ENCODE peak calls at places on chromosomes 4 and X, in ten cellular contexts. C is HFF-Myc; I is fibroblast of lung; X is endothelial cell; Q is AG09309; M is CD4-positive, alpha-beta T cell; N is MCF 10A; E is nephron progenitor cell; O is left ventricle myocardium inferior; K is hepatocyte. S is an unnamed sample.

GRCh38 chr4:82401600-82401999 is 27.8 kb upstream of the HNRNPD start:
- DNase-seq in N (peak), C (no peak), E (no peak), M (no peak), I (no peak), K (no peak), Q (no peak), O (no peak), X (no peak), S (no peak)

GRCh38 chrX:336227-336626 is 17.6 kb upstream of the GTPBP6 start:
- DNase-seq in Q (no peak), M (no peak), K (no peak), I (no peak), C (no peak), X (no peak), E (no peak), O (no peak), N (no peak), S (no peak)

GRCh38 chr4:70838972-70839536 is 636 bp downstream of the GRSF1 start:
- DNase-seq in C (no peak), I (peak), N (peak), Q (no peak), M (peak), X (peak), K (peak), O (peak), E (peak), S (no peak)

GRCh38 chr4:8607603-8608481 is 15.3 kb downstream of the CPZ start:
- DNase-seq in Q (no peak), K (peak), I (no peak), N (no peak), E (peak), X (peak), M (peak), O (no peak), C (no peak), S (no peak)

GRCh38 chrX:74535633-74536141 is 78.7 kb downstream of the RLIM start:
- DNase-seq in Q (no peak), I (peak), C (no peak), M (no peak), X (peak), K (peak), E (peak), N (peak), O (peak), S (no peak)

GRCh38 chr4:79827283-79827682 is 245.7 kb downstream of the ANTXR2 start:
- DNase-seq in I (no peak), O (no peak), C (no peak), Q (no peak), X (no peak), N (no peak), M (no peak), K (no peak), E (no peak), S (no peak)

GRCh38 chrX:138917781-138918180 is 206.3 kb upstream of the FGF13 start:
- DNase-seq in N (peak), K (no peak), Q (peak), O (no peak), M (no peak), X (no peak), E (no peak), C (no peak), I (peak), S (peak)

GRCh38 chr4:164212134-164212533 is 541.8 kb upstream of the SMIM31 start:
- DNase-seq in C (no peak), E (no peak), M (no peak), O (no peak), N (peak), Q (no peak), X (no peak), K (no peak), I (peak), S (no peak)

GRCh38 chrX:111114806-111115205 is 18.8 kb downstream of the PAK3 start:
- DNase-seq in X (no peak), O (no peak), I (no peak), M (no peak), K (no peak), Q (no peak), E (no peak), C (no peak), N (no peak), S (no peak)

GRCh38 chr4:7390906-7391636 is 43.7 kb downstream of the PSAPL1 start:
- DNase-seq in M (no peak), O (no peak), E (no peak), C (no peak), X (peak), Q (no peak), N (no peak), K (no peak), I (no peak), S (no peak)

GRCh38 chr4:22003878-22004277 is 55.3 kb upstream of the KCNIP4 start:
- DNase-seq in M (no peak), K (no peak), Q (no peak), C (no peak), I (no peak), X (no peak), E (peak), N (peak), O (no peak), S (no peak)

GRCh38 chr4:176584031-176584430 is 208.7 kb downstream of the VEGFC start:
- DNase-seq in I (peak), Q (no peak), E (no peak), O (no peak), C (no peak), K (no peak), N (no peak), M (no peak), X (no peak), S (no peak)

GRCh38 chr4:4912155-4912554 is 52.7 kb downstream of the MSX1 start:
- DNase-seq in E (no peak), K (no peak), X (no peak), I (no peak), C (no peak), M (no peak), N (no peak), O (no peak), Q (no peak), S (no peak)

GRCh38 chr4:78661923-78662521 is 110.5 kb downstream of the ANXA3 start:
- DNase-seq in E (no peak), C (no peak), X (no peak), M (no peak), Q (peak), O (no peak), N (peak), I (no peak), K (peak), S (no peak)

GRCh38 chr4:82678046-82678445 is 116.3 kb upstream of the TMEM150C start:
- DNase-seq in K (no peak), X (no peak), E (no peak), N (no peak), I (no peak), M (no peak), C (no peak), O (no peak), Q (peak), S (no peak)

GRCh38 chr4:44869222-44869882 is 143.0 kb upstream of the GNPDA2 start:
- DNase-seq in C (no peak), Q (no peak), O (no peak), E (no peak), I (no peak), N (peak), K (no peak), M (no peak), X (no peak), S (no peak)

GRCh38 chrX:47645530-47645929 is 4.8 kb downstream of the ELK1 start:
- DNase-seq in X (no peak), K (no peak), O (no peak), Q (no peak), M (no peak), N (peak), I (no peak), E (no peak), C (no peak), S (no peak)

GRCh38 chr4:87848622-87849351 is 16.0 kb downstream of the MEPE start:
- DNase-seq in E (peak), Q (peak), M (peak), O (peak), N (peak), K (peak), I (peak), C (peak), X (peak), S (peak)

GRCh38 chr4:56464581-56464980 is 2.8 kb upstream of the SRP72 start:
- DNase-seq in N (no peak), K (no peak), Q (no peak), C (no peak), X (no peak), O (no peak), E (no peak), I (no peak), M (no peak), S (no peak)

GRCh38 chrX:51614353-51614752 is 4.4 kb downstream of the CENPVL3 start:
- DNase-seq in I (peak), C (no peak), K (peak), X (no peak), E (no peak), O (no peak), Q (peak), N (peak), M (no peak), S (no peak)

GRCh38 chrX:69503835-69504625 is at the start of gene NALF2:
- DNase-seq in E (peak), C (no peak), I (peak), M (no peak), X (peak), O (peak), N (peak), Q (no peak), K (peak), S (no peak)

GRCh38 chrX:39910651-39911050 is 187.1 kb downstream of the BCOR start:
- DNase-seq in N (no peak), X (no peak), Q (no peak), E (no peak), K (no peak), O (no peak), I (no peak), M (no peak), C (no peak), S (no peak)

GRCh38 chr4:110211007-110211769 is 12.8 kb upstream of the ELOVL6 start:
- DNase-seq in E (no peak), M (peak), K (peak), N (peak), I (peak), Q (no peak), X (no peak), C (no peak), O (no peak), S (no peak)

GRCh38 chr4:70976251-70976650 is 17.2 kb upstream of the DCK start:
- DNase-seq in Q (no peak), X (no peak), M (no peak), C (no peak), E (no peak), K (no peak), N (no peak), O (no peak), I (no peak), S (no peak)

GRCh38 chrX:57528670-57529255 is 63.0 kb upstream of the ZXDB start:
- DNase-seq in C (no peak), Q (no peak), X (peak), I (no peak), N (peak), M (peak), O (no peak), K (peak), E (no peak), S (no peak)

GRCh38 chr4:24472514-24473308 is 111.6 kb downstream of the DHX15 start:
- DNase-seq in X (peak), Q (no peak), M (peak), C (no peak), O (peak), K (peak), N (peak), E (peak), I (peak), S (peak)

GRCh38 chr4:2962099-2962455 is 1.1 kb downstream of the NOP14 start:
- DNase-seq in O (no peak), N (peak), E (peak), M (no peak), C (no peak), I (no peak), Q (no peak), X (no peak), K (no peak), S (no peak)

GRCh38 chr4:68451246-68452211 is 4.3 kb downstream of the TMPRSS11E start:
- DNase-seq in C (no peak), M (no peak), I (peak), E (no peak), O (no peak), Q (no peak), N (peak), K (peak), X (no peak), S (no peak)

GRCh38 chr4:37995299-37995821 is 35.2 kb downstream of the PTTG2 start:
- DNase-seq in K (no peak), Q (no peak), E (no peak), I (no peak), X (no peak), M (no peak), C (no peak), N (no peak), O (no peak), S (no peak)

GRCh38 chrX:17022205-17022604 is 75.7 kb downstream of the REPS2 start:
- DNase-seq in E (no peak), M (no peak), K (peak), X (no peak), Q (peak), N (peak), O (no peak), C (peak), I (peak), S (peak)

GRCh38 chr4:98148856-98149255 is 5.6 kb upstream of the STPG2 start:
- DNase-seq in Q (no peak), X (no peak), I (no peak), N (peak), E (no peak), M (no peak), C (no peak), O (no peak), K (no peak), S (no peak)

GRCh38 chrX:134095366-134095765 is 110.0 kb upstream of the GPC3 start:
- DNase-seq in O (no peak), N (no peak), E (no peak), C (no peak), K (no peak), Q (no peak), X (no peak), I (no peak), M (no peak), S (no peak)

GRCh38 chrX:55640854-55641253 is 17.7 kb downstream of the FOXR2 start:
- DNase-seq in O (no peak), C (no peak), N (no peak), X (no peak), E (no peak), I (no peak), K (no peak), M (no peak), Q (no peak), S (no peak)

GRCh38 chrX:103253608-103254007 is 1.3 kb downstream of the TCEAL8 start:
- DNase-seq in X (peak), K (no peak), E (no peak), Q (no peak), C (no peak), I (peak), N (no peak), M (no peak), O (no peak), S (no peak)

GRCh38 chrX:139929876-139930275 is 3.0 kb downstream of the ATP11C start:
- DNase-seq in O (no peak), M (no peak), E (no peak), X (no peak), N (no peak), K (no peak), Q (no peak), C (no peak), I (no peak), S (no peak)

GRCh38 chr4:188178276-188178675 is 39.0 kb downstream of the TRIML1 start:
- DNase-seq in X (no peak), I (no peak), K (no peak), Q (no peak), C (no peak), E (no peak), O (no peak), N (peak), M (no peak), S (peak)

GRCh38 chr4:118586357-118586790 is 98.8 kb upstream of the METTL14 start:
- DNase-seq in C (no peak), I (no peak), O (peak), N (no peak), Q (no peak), M (no peak), K (no peak), X (no peak), E (no peak), S (no peak)

GRCh38 chrX:109656774-109657173 is 31.8 kb upstream of the KCNE5 start:
- DNase-seq in O (no peak), Q (no peak), K (no peak), E (no peak), M (no peak), N (no peak), I (no peak), X (no peak), C (no peak), S (no peak)

GRCh38 chrX:49172280-49172780 is 632 bp downstream of the PLP2 start:
- DNase-seq in X (no peak), I (peak), C (no peak), K (peak), O (peak), M (peak), N (peak), E (no peak), Q (no peak), S (no peak)

DNA sequence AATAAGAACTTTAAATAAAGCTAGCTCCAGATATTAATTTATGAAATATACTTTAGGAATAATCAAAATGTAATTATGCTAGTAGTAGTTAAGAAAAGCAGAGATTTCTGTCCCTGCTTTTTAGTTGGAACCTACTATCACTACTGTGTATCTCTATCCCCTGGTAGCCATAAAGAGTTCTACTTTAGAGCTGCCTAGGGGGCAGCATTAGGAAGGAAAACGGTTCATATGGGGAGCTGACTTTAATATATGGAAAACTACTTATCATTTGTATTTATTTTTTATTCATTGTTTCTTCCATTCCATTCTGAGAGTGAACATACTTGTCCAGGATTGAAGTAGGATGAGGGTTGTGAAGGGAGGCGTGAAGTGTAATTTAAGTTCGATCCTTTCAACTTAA is 40.9 kb downstream of the CPEB2 start:
- DNase-seq in K (no peak), Q (no peak), E (no peak), N (peak), O (no peak), I (no peak), M (no peak), C (no peak), X (no peak), S (no peak)
- TF ChIP-seq CTCF in K (peak), Q (peak), E (no peak), N (no peak), O (no peak), I (peak), M (no peak), C (no peak), X (no peak), S (no peak)

GRCh38 chrX:130555757-130556156 is 154.0 kb downstream of the RBMX2 start:
- DNase-seq in K (no peak), O (no peak), N (no peak), X (no peak), C (no peak), I (no peak), Q (no peak), M (no peak), E (no peak), S (no peak)
- TF ChIP-seq CTCF in K (no peak), O (no peak), N (no peak), X (no peak), C (no peak), I (no peak), Q (no peak), M (no peak), E (no peak), S (no peak)

DNA sequence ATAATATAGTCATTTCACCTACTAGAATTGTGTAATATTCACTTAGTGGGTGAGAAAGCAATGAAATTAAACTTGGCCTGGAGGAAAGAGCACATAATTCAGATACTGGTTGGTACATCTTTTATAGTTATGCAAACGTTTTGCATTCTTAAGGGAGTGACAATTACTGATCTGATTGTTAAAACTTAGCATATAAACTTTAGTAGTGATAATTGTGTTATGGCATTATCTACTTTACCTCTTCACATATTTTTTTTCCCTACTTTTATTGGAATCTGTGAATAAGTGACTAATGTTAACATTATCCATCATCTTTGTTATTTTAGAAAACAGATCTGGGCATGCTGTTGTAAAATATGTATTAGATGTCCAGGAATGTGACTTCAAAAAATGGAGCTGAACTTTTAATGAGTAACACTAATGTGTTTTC is 217.4 kb upstream of the GIMD1 start:
- DNase-seq in X (no peak), E (no peak), Q (peak), N (peak), I (peak), M (no peak), K (no peak), O (no peak), C (no peak), S (no peak)
- TF ChIP-seq CTCF in X (no peak), E (no peak), Q (no peak), N (no peak), I (no peak), M (no peak), K (no peak), O (no peak), C (no peak), S (no peak)

GRCh38 chr4:138499627-138500026 is 257.5 kb upstream of the SLC7A11 start:
- DNase-seq in O (no peak), I (no peak), N (no peak), C (no peak), K (no peak), M (no peak), E (no peak), Q (no peak), X (no peak), S (no peak)
- TF ChIP-seq CTCF in O (no peak), I (no peak), N (no peak), C (no peak), K (no peak), M (no peak), E (no peak), Q (no peak), X (no peak), S (no peak)

DNA sequence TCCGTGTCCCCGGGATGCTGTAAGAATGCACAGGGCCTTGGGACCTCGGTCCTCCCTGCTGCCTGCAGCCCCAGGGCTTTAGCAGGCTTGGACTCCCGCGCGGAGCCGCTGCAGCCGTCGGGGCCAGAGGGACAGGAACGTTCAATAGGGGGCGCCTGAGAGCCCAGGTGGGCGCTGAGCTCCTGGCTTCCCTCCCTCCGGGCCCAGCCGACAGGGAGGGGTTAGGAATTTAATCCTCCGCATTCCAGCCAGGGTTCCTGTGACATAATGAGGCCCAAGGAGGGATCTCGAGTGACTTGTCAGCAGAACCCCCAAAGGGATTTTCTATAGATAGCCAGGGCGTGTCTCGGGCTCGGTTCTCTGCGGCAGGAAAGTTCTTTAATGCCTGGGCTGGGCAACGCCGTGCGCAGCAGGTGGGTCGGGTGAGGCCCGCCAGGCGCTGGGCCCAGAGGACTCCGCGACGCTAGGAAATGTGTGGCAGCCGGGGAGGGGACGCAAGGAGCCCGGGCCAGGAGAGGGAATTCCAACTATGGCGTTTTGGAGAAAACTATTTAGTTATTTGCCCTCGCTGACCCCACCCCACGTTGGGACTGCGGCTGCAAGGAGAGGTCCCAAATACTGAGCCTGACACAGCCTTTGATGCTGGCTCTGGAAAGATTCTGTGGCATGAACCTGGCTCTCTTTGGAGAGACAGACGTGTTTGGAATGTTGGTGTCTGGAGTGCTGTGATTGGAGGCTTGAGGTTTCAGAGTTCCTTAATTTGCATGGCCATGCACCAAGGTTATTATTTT is 285.2 kb upstream of the GATB start:
- DNase-seq in E (peak), I (peak), M (no peak), N (no peak), O (no peak), K (peak), X (peak), C (no peak), Q (no peak), S (no peak)
- TF ChIP-seq CTCF in E (peak), I (peak), M (peak), N (peak), O (peak), K (peak), X (peak), C (peak), Q (peak), S (peak)

GRCh38 chrX:129655547-129656248 is 942 bp upstream of the APLN start:
- DNase-seq in N (peak), K (no peak), E (peak), X (no peak), O (no peak), Q (no peak), I (no peak), M (no peak), C (no peak), S (no peak)
- TF ChIP-seq CTCF in N (peak), K (peak), E (no peak), X (no peak), O (no peak), Q (peak), I (peak), M (peak), C (no peak), S (no peak)

S was measured in AG09319.